ENCODE peak calls at places on chromosomes 11 and 22, in four cellular contexts. N, S, T and X are unnamed samples.

GRCh38 chr11:44868455-44869421 is 81.9 kb downstream of the TP53I11 start:
- DNase-seq in T (no peak), S (no peak), N (no peak), X (no peak)

GRCh38 chr11:117217685-117218084 is 14.2 kb downstream of the PCSK7 start:
- DNase-seq in S (no peak), T (peak; percentile 36), N (no peak), X (no peak)

GRCh38 chr22:28829358-28830181 is 29.2 kb upstream of the XBP1 start:
- DNase-seq in T (peak; percentile 80), S (peak; percentile 92), N (peak; percentile 71), X (no peak)

GRCh38 chr11:121082670-121083069 is 18.4 kb upstream of the TECTA start:
- DNase-seq in S (no peak), T (no peak), N (no peak), X (no peak)

GRCh38 chr11:39361557-39361956 is 2097.9 kb downstream of the LRRC4C start:
- DNase-seq in N (no peak), S (no peak), T (no peak), X (no peak)

GRCh38 chr22:44440224-44441160 is 57.5 kb downstream of the RTL6 start:
- DNase-seq in N (no peak), S (no peak), T (no peak), X (no peak)

GRCh38 chr11:105046898-105047579 is 1.9 kb upstream of the CARD16 start:
- DNase-seq in N (no peak), S (peak; percentile 92), T (peak; percentile 18), X (no peak)

GRCh38 chr11:65150513-65151271 is 16.4 kb upstream of the SYVN1 start:
- DNase-seq in S (peak; percentile 40), T (peak; percentile 75), N (peak; percentile 92), X (no peak)

GRCh38 chr11:92846542-92847125 is 122.8 kb upstream of the MTNR1B start:
- DNase-seq in N (no peak), S (no peak), T (no peak), X (no peak)

GRCh38 chr11:83827940-83828554 is 541.9 kb upstream of the CCDC90B start:
- DNase-seq in N (no peak), S (peak; percentile 42), T (no peak), X (no peak)

GRCh38 chr22:37623075-37624016 is 14.7 kb downstream of the GGA1 start:
- DNase-seq in S (peak; percentile 50), T (peak; percentile 70), N (peak; percentile 63), X (no peak)

GRCh38 chr11:2209370-2209801 is 37.8 kb upstream of the TH start:
- DNase-seq in S (no peak), N (no peak), T (peak; percentile 8), X (no peak)

GRCh38 chr11:121659811-121660210 is 207.0 kb upstream of the SORL1-AS1 start:
- DNase-seq in T (no peak), N (no peak), S (no peak), X (no peak)

GRCh38 chr22:40478456-40479125 is 108.2 kb downstream of the SGSM3 start:
- DNase-seq in T (no peak), N (no peak), S (peak; percentile 58), X (no peak)

GRCh38 chr22:30598986-30599385 is 7.3 kb upstream of the PES1 start:
- DNase-seq in S (no peak), T (no peak), N (no peak), X (no peak)

GRCh38 chr11:14127679-14128078 is 165.2 kb downstream of the SPON1 start:
- DNase-seq in N (no peak), S (no peak), T (no peak), X (no peak)

GRCh38 chr11:44950036-44950624 is 553 bp downstream of the TP53I11 start:
- DNase-seq in T (no peak), S (no peak), N (no peak), X (no peak)

GRCh38 chr22:35637254-35637653 is 11.0 kb upstream of the APOL6 start:
- DNase-seq in S (no peak), T (peak; percentile 11), N (no peak), X (no peak)

GRCh38 chr11:101583180-101584128 is at the start of gene TRPC6:
- DNase-seq in N (no peak), S (no peak), T (peak; percentile 48), X (no peak)

GRCh38 chr11:116422976-116423375 is 349.8 kb downstream of the BUD13 start:
- DNase-seq in T (no peak), N (no peak), S (peak; percentile 32), X (no peak)

GRCh38 chr11:3837793-3838192 is 3.0 kb downstream of the RHOG start:
- DNase-seq in S (no peak), N (peak; percentile 68), T (peak; percentile 36), X (no peak)

GRCh38 chr22:28051787-28052356 is 132.8 kb upstream of the PITPNB start:
- DNase-seq in S (peak; percentile 43), N (peak; percentile 68), T (peak; percentile 77), X (no peak)

GRCh38 chr11:28581286-28582242 is 473.4 kb downstream of the METTL15 start:
- DNase-seq in N (no peak), T (no peak), S (no peak), X (no peak)

GRCh38 chr11:57294225-57295131 is 30.3 kb downstream of the TNKS1BP1 start:
- DNase-seq in N (no peak), T (no peak), S (no peak), X (no peak)

GRCh38 chr11:47393163-47394049 is 15.0 kb upstream of the SLC39A13 start:
- DNase-seq in T (no peak), S (no peak), N (no peak), X (no peak)

GRCh38 chr11:34460335-34460734 is 21.6 kb downstream of the CAT start:
- DNase-seq in S (no peak), T (no peak), N (no peak), X (no peak)

GRCh38 chr11:19938051-19938856 is 222.0 kb downstream of the DBX1 start:
- DNase-seq in T (no peak), N (no peak), S (peak; percentile 40), X (no peak)

GRCh38 chr11:64726211-64726641 is 3.2 kb upstream of the NRXN2 start:
- DNase-seq in T (no peak), S (no peak), N (no peak), X (no peak)

GRCh38 chr22:45918455-45919370 is 58.2 kb downstream of the WNT7B start:
- DNase-seq in T (no peak), S (no peak), N (no peak), X (no peak)

GRCh38 chr11:8721740-8722139 is 39.1 kb downstream of the RPL27A start:
- DNase-seq in S (no peak), T (no peak), N (no peak), X (no peak)

GRCh38 chr11:10771457-10771856 is 20.4 kb downstream of the CTR9 start:
- DNase-seq in N (no peak), T (no peak), S (no peak), X (no peak)

GRCh38 chr11:126416542-126417090 is 61.1 kb downstream of the ST3GAL4 start:
- DNase-seq in N (peak; percentile 93), S (no peak), T (peak; percentile 91), X (peak; percentile 42)

GRCh38 chr11:69674886-69675714 is at the start of gene LTO1:
- DNase-seq in S (peak; percentile 88), T (peak; percentile 96), N (peak; percentile 96), X (peak; percentile 81)
- TF ChIP-seq POLR2A in S (peak; percentile 85), T (peak; percentile 46), N (no peak), X (peak; percentile 73)

GRCh38 chr11:123191939-123192338 is 3.1 kb downstream of the CLMP start:
- DNase-seq in T (no peak), S (no peak), N (no peak), X (no peak)
- H3K4me1 ChIP-seq in T (no peaks in the 10 kb centered on the region), S (no peaks in the 10 kb centered on the region), N (no peaks in the 10 kb centered on the region), X (peaks cover 12% of the 10 kb centered on the region)

GRCh38 chr11:21896216-21896615 is 296.7 kb upstream of the ANO5 start:
- DNase-seq in S (no peak), T (no peak), N (no peak), X (no peak)

GRCh38 chr11:21894492-21894891 is 298.4 kb upstream of the ANO5 start:
- DNase-seq in N (no peak), T (no peak), S (no peak), X (no peak)

GRCh38 chr11:21893468-21893867 is 299.4 kb upstream of the ANO5 start:
- DNase-seq in S (no peak), T (no peak), N (no peak), X (no peak)

GRCh38 chr11:21895686-21896085 is 297.2 kb upstream of the ANO5 start:
- DNase-seq in T (no peak), N (no peak), S (no peak), X (no peak)

GRCh38 chr11:21892696-21893095 is 300.2 kb upstream of the ANO5 start:
- DNase-seq in T (no peak), N (no peak), S (no peak), X (no peak)
- H3K4me3 ChIP-seq in T (no peak overlapping the region), N (no peak overlapping the region), S (no peak overlapping the region), X (no peak overlapping the region)

DNA sequence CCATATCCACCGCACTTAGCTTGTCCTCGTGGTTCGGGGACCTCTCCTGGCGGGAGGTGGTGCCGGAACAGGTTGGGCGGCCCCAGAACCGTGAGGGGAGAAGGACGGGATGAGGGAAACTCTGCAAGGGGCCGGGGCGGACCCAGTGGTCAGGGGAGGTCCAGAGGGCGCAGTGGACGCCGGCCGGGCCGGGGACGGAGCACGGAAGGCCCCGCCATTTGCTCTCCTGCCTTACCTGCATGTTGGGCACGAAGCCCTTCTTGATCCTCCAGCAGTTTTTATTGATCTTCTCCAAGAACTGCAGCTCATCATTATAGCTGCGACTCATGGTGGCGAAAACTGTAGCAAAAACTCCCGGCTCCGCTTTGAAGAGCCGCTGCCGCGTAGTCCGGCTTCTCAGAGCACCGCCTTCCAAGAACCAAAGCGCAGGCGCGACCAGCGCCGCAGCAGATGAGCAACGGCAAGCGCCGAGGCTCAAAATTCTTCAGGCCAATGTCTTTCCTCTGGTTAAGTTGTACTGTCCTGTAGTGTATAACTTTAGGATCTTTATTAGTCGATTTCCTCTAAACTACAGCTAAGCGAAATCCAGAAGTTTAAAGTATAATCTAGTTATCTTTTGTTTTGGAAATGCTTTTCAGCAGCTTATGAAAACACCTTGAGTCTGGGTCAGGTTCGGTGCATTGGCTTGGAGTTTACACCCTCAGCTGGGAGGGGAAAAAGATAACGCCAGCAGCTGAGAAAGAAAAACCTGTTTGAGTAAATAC is at the start of gene RTCB:
- DNase-seq in S (peak; percentile 83), T (peak; percentile 89), N (peak; percentile 94), X (peak; percentile 24)
- TF ChIP-seq POLR2A in S (peak; percentile 67), T (peak; percentile 13), N (no peak), X (peak; percentile 58)

GRCh38 chr11:66415423-66415822 is 5.4 kb upstream of the NPAS4 start:
- DNase-seq in S (no peak), T (no peak), N (no peak), X (no peak)

GRCh38 chr11:66412110-66412509 is 8.7 kb upstream of the NPAS4 start:
- DNase-seq in S (no peak), N (no peak), T (no peak), X (no peak)

GRCh38 chr11:66414120-66414934 is 6.5 kb upstream of the NPAS4 start:
- DNase-seq in N (no peak), T (no peak), S (no peak), X (no peak)

GRCh38 chr11:66411323-66411722 is 9.5 kb upstream of the NPAS4 start:
- DNase-seq in T (no peak), N (no peak), S (no peak), X (no peak)

GRCh38 chr11:66413167-66413566 is 7.7 kb upstream of the NPAS4 start:
- DNase-seq in S (no peak), T (no peak), N (no peak), X (no peak)
- H3K4me1 ChIP-seq in S (peaks cover 5% of the 10 kb centered on the region), T (peaks cover 6% of the 10 kb centered on the region), N (peaks cover 13% of the 10 kb centered on the region), X (peaks cover 6% of the 10 kb centered on the region)